ENCODE peak calls at places on chromosome 17, in six cellular contexts. One of them, this sample, is unnamed.

GRCh38 chr17:60139438-60140285 is 10.1 kb upstream of the CA4 start:
- DNase-seq in A549: peak
- DNase-seq in suprapubic skin: no peak
- DNase-seq in GM12878: no peak
- DNase-seq in tibial nerve: peak
- DNase-seq in ovary: peak
- DNase-seq in this sample: no peak

GRCh38 chr17:75809631-75810111 is 25.1 kb downstream of the UNK start:
- DNase-seq in tibial nerve: no peak
- DNase-seq in A549: no peak
- DNase-seq in GM12878: no peak
- DNase-seq in ovary: no peak
- DNase-seq in suprapubic skin: no peak
- DNase-seq in this sample: no peak

GRCh38 chr17:42527932-42528331 is 8.1 kb upstream of the NAGLU start:
- DNase-seq in A549: no peak
- DNase-seq in tibial nerve: no peak
- DNase-seq in GM12878: no peak
- DNase-seq in suprapubic skin: no peak
- DNase-seq in ovary: no peak
- DNase-seq in this sample: no peak

GRCh38 chr17:60421273-60422161 is 772 bp upstream of the CHCT1 start:
- DNase-seq in A549: peak
- DNase-seq in tibial nerve: peak
- DNase-seq in suprapubic skin: peak
- DNase-seq in ovary: peak
- DNase-seq in GM12878: no peak
- DNase-seq in this sample: no peak

GRCh38 chr17:39177256-39177655 is 11.3 kb upstream of the ARL5C start:
- DNase-seq in suprapubic skin: no peak
- DNase-seq in A549: no peak
- DNase-seq in GM12878: no peak
- DNase-seq in ovary: no peak
- DNase-seq in tibial nerve: no peak
- DNase-seq in this sample: no peak

GRCh38 chr17:2420131-2420530 is 19.3 kb upstream of the MNT start:
- DNase-seq in GM12878: no peak
- DNase-seq in A549: no peak
- DNase-seq in tibial nerve: no peak
- DNase-seq in ovary: no peak
- DNase-seq in suprapubic skin: no peak
- DNase-seq in this sample: no peak

GRCh38 chr17:42672038-42672437 is 4.8 kb downstream of the PLEKHH3 start:
- DNase-seq in suprapubic skin: no peak
- DNase-seq in A549: no peak
- DNase-seq in GM12878: no peak
- DNase-seq in tibial nerve: no peak
- DNase-seq in ovary: no peak
- DNase-seq in this sample: no peak

GRCh38 chr17:19739241-19740201 is 8.6 kb downstream of the ALDH3A1 start:
- DNase-seq in GM12878: no peak
- DNase-seq in tibial nerve: no peak
- DNase-seq in ovary: peak
- DNase-seq in A549: no peak
- DNase-seq in suprapubic skin: no peak
- DNase-seq in this sample: no peak

DNA sequence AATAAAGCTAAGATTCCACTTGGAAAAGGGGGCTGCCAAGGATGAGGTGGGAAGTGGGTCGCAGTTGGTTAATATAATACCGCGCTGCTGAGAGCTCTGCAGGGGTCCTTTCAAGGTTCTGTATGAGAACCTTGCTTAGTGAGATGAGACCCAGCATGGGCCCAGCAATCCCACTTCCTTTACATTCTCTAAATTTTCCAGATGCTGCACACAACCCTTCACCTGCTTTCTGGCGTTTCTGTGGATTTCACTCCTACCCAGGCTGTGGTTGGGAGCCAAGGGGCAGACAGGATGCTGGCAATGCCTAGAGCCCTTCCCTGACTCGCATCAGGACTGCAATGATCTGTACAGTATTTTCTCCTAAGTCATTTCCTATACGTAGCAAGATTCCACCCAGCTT is 10.1 kb upstream of the PIPOX start:
- DNase-seq in tibial nerve: no peak
- DNase-seq in suprapubic skin: no peak
- DNase-seq in ovary: no peak
- DNase-seq in A549: no peak
- DNase-seq in GM12878: no peak
- DNase-seq in this sample: no peak
- TF ChIP-seq EP300 in tibial nerve: no peak
- TF ChIP-seq EP300 in suprapubic skin: no peak
- TF ChIP-seq EP300 in ovary: no peak
- TF ChIP-seq EP300 in A549: no peak
- TF ChIP-seq EP300 in GM12878: no peak
- TF ChIP-seq EP300 in this sample: no peak

GRCh38 chr17:55909776-55910175 is 158.9 kb downstream of the PCTP start:
- DNase-seq in suprapubic skin: no peak
- DNase-seq in tibial nerve: no peak
- DNase-seq in ovary: no peak
- DNase-seq in GM12878: no peak
- DNase-seq in A549: no peak
- DNase-seq in this sample: no peak

DNA sequence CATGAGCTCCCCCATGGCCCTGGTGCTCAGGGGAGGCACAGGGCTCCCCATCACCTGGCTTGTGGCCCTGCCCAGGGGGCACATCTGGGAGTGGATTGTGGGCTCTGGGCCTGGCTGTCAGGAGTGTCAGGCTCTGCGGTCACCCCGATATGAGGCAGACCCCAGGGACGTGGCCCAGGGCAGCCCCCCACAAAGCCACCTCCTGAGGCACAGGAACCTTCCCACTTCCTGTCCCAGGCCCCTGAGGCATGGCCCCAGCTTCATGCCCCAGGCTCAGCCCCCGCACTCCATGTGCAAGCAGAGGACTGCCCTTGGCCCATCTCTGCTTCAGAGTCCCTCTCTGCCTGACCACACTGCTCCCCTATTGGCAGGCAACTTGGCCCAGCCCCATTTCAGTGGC is 160.3 kb downstream of the PCTP start:
- DNase-seq in suprapubic skin: no peak
- DNase-seq in A549: no peak
- DNase-seq in tibial nerve: no peak
- DNase-seq in GM12878: no peak
- DNase-seq in ovary: no peak
- DNase-seq in this sample: no peak
- TF ChIP-seq EP300 in suprapubic skin: no peak
- TF ChIP-seq EP300 in A549: no peak
- TF ChIP-seq EP300 in tibial nerve: no peak
- TF ChIP-seq EP300 in GM12878: no peak
- TF ChIP-seq EP300 in ovary: no peak
- TF ChIP-seq EP300 in this sample: no peak

DNA sequence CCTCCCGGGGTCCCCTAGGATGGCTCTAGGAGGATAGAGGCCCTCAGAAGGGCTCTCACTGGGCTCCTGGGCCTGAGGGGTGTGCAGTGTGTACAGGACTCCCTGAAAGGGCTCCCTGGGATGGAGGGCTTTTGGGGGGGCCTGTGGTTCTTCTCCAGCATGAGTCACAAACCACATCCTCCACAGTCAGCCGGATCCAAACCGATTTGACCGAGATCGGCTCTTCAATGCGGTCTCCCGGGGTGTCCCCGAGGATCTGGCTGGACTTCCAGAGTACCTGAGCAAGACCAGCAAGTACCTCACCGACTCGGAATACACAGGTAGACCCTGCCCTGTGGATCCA is 4.5 kb downstream of the TRPV2 start:
- DNase-seq in suprapubic skin: no peak
- DNase-seq in tibial nerve: no peak
- DNase-seq in A549: no peak
- DNase-seq in ovary: no peak
- DNase-seq in GM12878: no peak
- DNase-seq in this sample: no peak
- TF ChIP-seq EP300 in suprapubic skin: no peak
- TF ChIP-seq EP300 in tibial nerve: no peak
- TF ChIP-seq EP300 in A549: no peak
- TF ChIP-seq EP300 in ovary: no peak
- TF ChIP-seq EP300 in GM12878: peak
- TF ChIP-seq EP300 in this sample: no peak

GRCh38 chr17:7029659-7030058 is 6.2 kb upstream of the SLC16A13 start:
- DNase-seq in GM12878: no peak
- DNase-seq in ovary: no peak
- DNase-seq in A549: no peak
- DNase-seq in tibial nerve: no peak
- DNase-seq in suprapubic skin: no peak
- DNase-seq in this sample: no peak
- TF ChIP-seq EP300 in GM12878: no peak
- TF ChIP-seq EP300 in ovary: no peak
- TF ChIP-seq EP300 in A549: no peak
- TF ChIP-seq EP300 in tibial nerve: no peak
- TF ChIP-seq EP300 in suprapubic skin: no peak
- TF ChIP-seq EP300 in this sample: no peak

DNA sequence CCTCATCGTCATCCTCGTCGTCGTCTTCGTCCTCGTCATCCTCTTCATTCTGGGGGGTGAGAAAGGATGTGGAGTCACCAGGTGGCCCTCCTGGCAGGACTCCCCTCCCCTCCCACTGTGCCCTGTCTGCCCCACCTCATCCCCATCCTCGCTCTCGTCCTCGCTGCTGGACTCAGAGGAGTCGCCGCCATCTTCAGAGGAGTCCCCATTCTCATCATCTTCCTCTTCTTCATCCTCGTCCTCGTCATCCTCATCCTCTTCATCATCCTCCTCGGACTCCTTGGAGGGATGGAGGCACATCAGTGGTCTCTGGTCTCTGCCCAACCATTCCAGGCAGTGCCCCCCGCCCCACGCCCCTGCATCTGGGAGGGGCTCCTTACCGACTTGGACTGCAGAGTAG is 7.6 kb upstream of the ATXN7L3 start:
- DNase-seq in GM12878: no peak
- DNase-seq in suprapubic skin: no peak
- DNase-seq in A549: no peak
- DNase-seq in tibial nerve: no peak
- DNase-seq in ovary: no peak
- DNase-seq in this sample: no peak
- TF ChIP-seq EP300 in GM12878: no peak
- TF ChIP-seq EP300 in suprapubic skin: no peak
- TF ChIP-seq EP300 in A549: no peak
- TF ChIP-seq EP300 in tibial nerve: no peak
- TF ChIP-seq EP300 in ovary: no peak
- TF ChIP-seq EP300 in this sample: no peak

GRCh38 chr17:81253358-81254131 is 14.4 kb downstream of the NDUFAF8 start:
- DNase-seq in tibial nerve: no peak
- DNase-seq in ovary: no peak
- DNase-seq in suprapubic skin: no peak
- DNase-seq in GM12878: no peak
- DNase-seq in A549: peak
- DNase-seq in this sample: no peak

GRCh38 chr17:81250286-81251090 is 11.4 kb downstream of the NDUFAF8 start:
- DNase-seq in A549: no peak
- DNase-seq in ovary: no peak
- DNase-seq in GM12878: no peak
- DNase-seq in suprapubic skin: no peak
- DNase-seq in tibial nerve: no peak
- DNase-seq in this sample: no peak

GRCh38 chr17:81252336-81253329 is 13.5 kb downstream of the NDUFAF8 start:
- DNase-seq in suprapubic skin: no peak
- DNase-seq in ovary: no peak
- DNase-seq in A549: no peak
- DNase-seq in tibial nerve: no peak
- DNase-seq in GM12878: no peak
- DNase-seq in this sample: no peak

GRCh38 chr17:81251091-81251942 is 12.2 kb downstream of the NDUFAF8 start:
- DNase-seq in GM12878: no peak
- DNase-seq in ovary: no peak
- DNase-seq in tibial nerve: no peak
- DNase-seq in A549: no peak
- DNase-seq in suprapubic skin: no peak
- DNase-seq in this sample: no peak

GRCh38 chr17:81251943-81252301 is 12.8 kb downstream of the NDUFAF8 start:
- DNase-seq in A549: no peak
- DNase-seq in GM12878: no peak
- DNase-seq in ovary: no peak
- DNase-seq in suprapubic skin: no peak
- DNase-seq in tibial nerve: no peak
- DNase-seq in this sample: no peak
- TF ChIP-seq EP300 in A549: no peak
- TF ChIP-seq EP300 in GM12878: no peak
- TF ChIP-seq EP300 in ovary: no peak
- TF ChIP-seq EP300 in suprapubic skin: no peak
- TF ChIP-seq EP300 in tibial nerve: no peak
- TF ChIP-seq EP300 in this sample: no peak

DNA sequence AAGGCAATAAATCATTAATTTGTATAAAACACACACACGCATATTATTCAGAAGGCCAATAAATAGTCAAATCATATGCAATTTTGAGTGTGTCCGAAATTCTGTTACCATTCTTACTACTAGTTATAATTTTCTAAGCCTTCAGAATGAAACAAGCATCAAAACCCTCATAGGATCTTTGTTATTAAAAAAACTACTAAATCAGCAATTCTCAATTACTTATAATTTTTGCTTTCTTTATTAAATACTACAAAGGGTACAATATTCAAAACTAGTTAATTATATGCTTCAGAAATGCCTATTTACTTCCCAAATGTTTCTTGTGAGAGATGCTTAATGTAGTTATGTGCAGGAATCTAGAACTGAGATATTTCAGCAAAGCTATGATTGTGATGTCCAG is 413.1 kb upstream of the KIF2B start:
- DNase-seq in ovary: no peak
- DNase-seq in suprapubic skin: no peak
- DNase-seq in tibial nerve: no peak
- DNase-seq in A549: no peak
- DNase-seq in GM12878: no peak
- DNase-seq in this sample: no peak
- TF ChIP-seq EP300 in ovary: no peak
- TF ChIP-seq EP300 in suprapubic skin: no peak
- TF ChIP-seq EP300 in tibial nerve: no peak
- TF ChIP-seq EP300 in A549: no peak
- TF ChIP-seq EP300 in GM12878: no peak
- TF ChIP-seq EP300 in this sample: no peak

This sample was measured in esophagus muscularis mucosa.